ENCODE peak calls at places on chromosome 1, in ten cellular contexts. K is astrocyte of the cerebellum; L is ureter; T is NCI-H2081; J is sigmoid colon; Q is BE2C; I is lung microvascular endothelial cell; P is fibroblast of lung; Y is NCI-H2029; M is stimulated activated CD4-positive, alpha-beta T cell treated with anti-CD3 and anti-CD28 coated beads, TNF-alpha, amount 100 ng/mL, for 24 hours. R is an unnamed sample.

GRCh38 chr1:205448540-205449253 is 7.1 kb downstream of the BLACAT1 start:
- DNase-seq in K (no peak), L (no peak), T (no peak), J (no peak), Q (no peak), I (no peak), P (no peak), Y (no peak), M (no peak), R (no peak)

GRCh38 chr1:41840592-41841246 is 78.0 kb downstream of the HIVEP3 start:
- DNase-seq in K (no peak), L (no peak), T (peak; percentile 49), J (no peak), Q (no peak), I (peak; percentile 66), P (no peak), Y (no peak), M (no peak), R (no peak)

GRCh38 chr1:195466639-195467038 is 1141.6 kb downstream of the KCNT2 start:
- DNase-seq in K (no peak), L (no peak), T (no peak), J (no peak), Q (no peak), I (no peak), P (no peak), Y (no peak), M (no peak), R (no peak)

GRCh38 chr1:24641646-24642151 is 1.4 kb upstream of the SRRM1 start:
- DNase-seq in K (no peak), L (peak; percentile 61), T (no peak), J (peak; percentile 79), Q (no peak), I (peak; percentile 12), P (peak; percentile 32), Y (no peak), M (peak; percentile 43), R (no peak)

GRCh38 chr1:33157131-33157530 is 24.7 kb downstream of the TRIM62 start:
- DNase-seq in K (no peak), L (no peak), T (no peak), J (no peak), Q (no peak), I (no peak), P (no peak), Y (no peak), M (no peak), R (no peak)

GRCh38 chr1:201419737-201420607 is 1.6 kb downstream of the TNNI1 start:
- DNase-seq in K (no peak), L (no peak), T (no peak), J (no peak), Q (no peak), I (no peak), P (no peak), Y (no peak), M (no peak), R (no peak)

GRCh38 chr1:245153645-245154428 is 948 bp upstream of the KIF26B start:
- DNase-seq in K (no peak), L (no peak), T (peak; percentile 39), J (no peak), Q (peak; percentile 51), I (peak; percentile 31), P (peak; percentile 36), Y (no peak), M (peak; percentile 2), R (no peak)

GRCh38 chr1:116067564-116067887 is 43.7 kb upstream of the MAB21L3 start:
- DNase-seq in K (peak; percentile 46), L (no peak), T (no peak), J (peak; percentile 66), Q (no peak), I (no peak), P (peak; percentile 63), Y (no peak), M (no peak), R (peak; percentile 83)

GRCh38 chr1:175201061-175201508 is 8.5 kb upstream of the KIAA0040 start:
- DNase-seq in K (no peak), L (no peak), T (peak; percentile 46), J (no peak), Q (no peak), I (peak; percentile 87), P (peak; percentile 2), Y (no peak), M (no peak), R (no peak)

GRCh38 chr1:192045038-192045575 is 113.2 kb upstream of the RGS18 start:
- DNase-seq in K (no peak), L (no peak), T (no peak), J (no peak), Q (no peak), I (no peak), P (no peak), Y (no peak), M (no peak), R (no peak)

GRCh38 chr1:182771187-182771984 is 18.2 kb upstream of the NPL start:
- DNase-seq in K (no peak), L (no peak), T (no peak), J (no peak), Q (no peak), I (no peak), P (no peak), Y (no peak), M (no peak), R (no peak)

GRCh38 chr1:51520700-51521248 is 1.7 kb upstream of the EPS15 start:
- DNase-seq in K (no peak), L (no peak), T (no peak), J (no peak), Q (no peak), I (peak; percentile 43), P (no peak), Y (no peak), M (no peak), R (no peak)

GRCh38 chr1:1684031-1684681 is 8.4 kb downstream of the SLC35E2B start:
- DNase-seq in K (no peak), L (no peak), T (no peak), J (no peak), Q (peak; percentile 1), I (no peak), P (no peak), Y (no peak), M (no peak), R (no peak)

GRCh38 chr1:233355841-233356704 is 28.5 kb downstream of the MAP3K21 start:
- DNase-seq in K (no peak), L (no peak), T (no peak), J (no peak), Q (no peak), I (peak; percentile 49), P (no peak), Y (no peak), M (no peak), R (no peak)

GRCh38 chr1:233520510-233521191 is 93.3 kb upstream of the KCNK1 start:
- DNase-seq in K (no peak), L (no peak), T (no peak), J (no peak), Q (no peak), I (no peak), P (peak; percentile 73), Y (no peak), M (no peak), R (no peak)

GRCh38 chr1:172917972-172918371 is 132.8 kb downstream of the TNFSF18 start:
- DNase-seq in K (peak; percentile 93), L (no peak), T (no peak), J (no peak), Q (no peak), I (peak; percentile 97), P (peak; percentile 99), Y (no peak), M (no peak), R (peak; percentile 96)

GRCh38 chr1:8944006-8944405 is 1.7 kb upstream of the CA6 start:
- DNase-seq in K (no peak), L (no peak), T (peak; percentile 74), J (no peak), Q (no peak), I (peak; percentile 29), P (no peak), Y (no peak), M (no peak), R (no peak)

GRCh38 chr1:87399701-87400100 is 71.0 kb downstream of the LMO4 start:
- DNase-seq in K (no peak), L (peak; percentile 53), T (peak; percentile 69), J (no peak), Q (no peak), I (no peak), P (peak; percentile 2), Y (peak; percentile 99), M (no peak), R (no peak)

GRCh38 chr1:186503210-186503609 is 42.3 kb upstream of the PDC start:
- DNase-seq in K (no peak), L (no peak), T (no peak), J (no peak), Q (no peak), I (no peak), P (peak; percentile 65), Y (no peak), M (no peak), R (peak; percentile 24)

GRCh38 chr1:33560680-33561079 is 88.2 kb downstream of the ZSCAN20 start:
- DNase-seq in K (no peak), L (no peak), T (no peak), J (no peak), Q (no peak), I (no peak), P (peak; percentile 36), Y (no peak), M (no peak), R (no peak)

GRCh38 chr1:156815851-156816536 is 654 bp downstream of the SH2D2A start:
- DNase-seq in K (no peak), L (no peak), T (no peak), J (no peak), Q (no peak), I (no peak), P (no peak), Y (no peak), M (no peak), R (no peak)

GRCh38 chr1:54608561-54609230 is 14.6 kb downstream of the FAM151A start:
- DNase-seq in K (no peak), L (no peak), T (no peak), J (peak; percentile 55), Q (no peak), I (no peak), P (no peak), Y (no peak), M (no peak), R (no peak)

GRCh38 chr1:17167783-17168479 is 37.0 kb upstream of the PADI1 start:
- DNase-seq in K (peak; percentile 24), L (no peak), T (peak; percentile 68), J (no peak), Q (no peak), I (peak; percentile 28), P (peak; percentile 94), Y (no peak), M (no peak), R (peak; percentile 74)

GRCh38 chr1:193083365-193084088 is 21.7 kb downstream of the GLRX2 start:
- DNase-seq in K (no peak), L (no peak), T (no peak), J (no peak), Q (no peak), I (no peak), P (no peak), Y (no peak), M (no peak), R (no peak)

GRCh38 chr1:214719207-214719606 is 116.2 kb downstream of the CENPF start:
- DNase-seq in K (no peak), L (no peak), T (no peak), J (no peak), Q (no peak), I (no peak), P (peak; percentile 23), Y (no peak), M (no peak), R (no peak)

GRCh38 chr1:85502625-85503083 is 37.7 kb upstream of the DDAH1 start:
- DNase-seq in K (peak; percentile 68), L (peak; percentile 62), T (no peak), J (peak; percentile 73), Q (peak; percentile 56), I (peak; percentile 84), P (peak; percentile 65), Y (peak; percentile 12), M (no peak), R (peak; percentile 72)

GRCh38 chr1:183214021-183214970 is 28.2 kb downstream of the LAMC2 start:
- DNase-seq in K (no peak), L (no peak), T (peak; percentile 28), J (no peak), Q (no peak), I (no peak), P (no peak), Y (no peak), M (no peak), R (no peak)

GRCh38 chr1:215539803-215540575 is 27.1 kb upstream of the KCTD3 start:
- DNase-seq in K (no peak), L (no peak), T (peak; percentile 18), J (peak; percentile 80), Q (peak; percentile 42), I (peak; percentile 7), P (peak; percentile 28), Y (peak; percentile 32), M (no peak), R (no peak)